ENCODE peak calls at places on chromosomes 11 and 22, in seven cellular contexts. H is activated CD4-positive, alpha-beta T cell treated with anti-CD3 and anti-CD28 coated beads, Interleukin-2, amount 50 U/mL, for 48 hours; A is activated naive CD8-positive, alpha-beta T cell treated with anti-CD3 and anti-CD28 coated beads, Interleukin-2, amount 50 U/mL, for 16 hours; Y is midbrain; L is vagina; I is sciatic nerve; B is T-helper 2 cell. P is an unnamed sample.

GRCh38 chr11:46112961-46113617 is 8.2 kb downstream of the PHF21A start:
- DNase-seq in H (no peak), A (no peak), Y (peak), L (no peak), I (no peak), B (no peak), P (peak)

GRCh38 chr11:34552270-34552669 is 38.7 kb upstream of the ELF5 start:
- DNase-seq in H (no peak), A (no peak), Y (peak), L (peak), I (no peak), B (no peak), P (no peak)

GRCh38 chr11:129790131-129790530 is 25.5 kb upstream of the TMEM45B start:
- DNase-seq in H (no peak), A (no peak), Y (no peak), L (no peak), I (no peak), B (no peak), P (no peak)

GRCh38 chr11:120181446-120181992 is 29.3 kb upstream of the OAF start:
- DNase-seq in H (no peak), A (no peak), Y (no peak), L (peak), I (peak), B (no peak), P (no peak)

GRCh38 chr11:96794152-96794551 is 404.3 kb downstream of the JRKL start:
- DNase-seq in H (no peak), A (no peak), Y (no peak), L (no peak), I (no peak), B (no peak), P (no peak)

GRCh38 chr22:19238900-19239299 is 52.6 kb downstream of the CLTCL1 start:
- DNase-seq in H (no peak), A (no peak), Y (no peak), L (no peak), I (no peak), B (no peak), P (no peak)

GRCh38 chr11:67302571-67303131 is 679 bp upstream of the SSH3 start:
- DNase-seq in H (no peak), A (no peak), Y (no peak), L (no peak), I (peak), B (peak), P (no peak)

GRCh38 chr11:37503411-37504065 is 905.5 kb upstream of the RAG2 start:
- DNase-seq in H (no peak), A (no peak), Y (no peak), L (no peak), I (no peak), B (no peak), P (no peak)

GRCh38 chr22:19873960-19874306 is 19.3 kb upstream of the GNB1L start:
- DNase-seq in H (no peak), A (no peak), Y (no peak), L (no peak), I (peak), B (no peak), P (no peak)

GRCh38 chr11:60924110-60924905 is at the start of gene TMEM132A:
- DNase-seq in H (peak), A (no peak), Y (peak), L (no peak), I (peak), B (no peak), P (no peak)

GRCh38 chr11:16945671-16946469 is 68.3 kb downstream of the PLEKHA7 start:
- DNase-seq in H (peak), A (no peak), Y (peak), L (no peak), I (peak), B (no peak), P (peak)

GRCh38 chr22:50286701-50287318 is 16.6 kb upstream of the MAPK11 start:
- DNase-seq in H (no peak), A (no peak), Y (no peak), L (no peak), I (no peak), B (no peak), P (no peak)

GRCh38 chr11:66090288-66090687 is 20.2 kb downstream of the PACS1 start:
- DNase-seq in H (no peak), A (no peak), Y (no peak), L (no peak), I (no peak), B (no peak), P (no peak)

GRCh38 chr22:50507421-50507990 is at the start of gene LMF2:
- DNase-seq in H (peak), A (peak), Y (peak), L (no peak), I (peak), B (peak), P (peak)

GRCh38 chr11:94058630-94059029 is 37.5 kb downstream of the HEPHL1 start:
- DNase-seq in H (no peak), A (no peak), Y (no peak), L (no peak), I (no peak), B (no peak), P (no peak)